ENCODE peak calls at places on chromosomes 3 and 15, in ten cellular contexts. D, G, P, R, H, A, J, M, L and N are unnamed samples.
A peak's percentile ranks its signal among the peaks of the same experiment; 100 is the strongest.

GRCh38 chr15:63944681-63944955 is 101.7 kb downstream of the DAPK2 start:
- DNase-seq in D (peak; percentile 10), G (no peak), P (no peak), R (no peak), H (no peak), A (no peak), J (no peak), M (no peak), L (no peak), N (no peak)

GRCh38 chr3:64666171-64666581 is 21.6 kb downstream of the ADAMTS9 start:
- DNase-seq in D (peak; percentile 51), G (no peak), P (no peak), R (no peak), H (no peak), A (no peak), J (no peak), M (no peak), L (no peak), N (no peak)

GRCh38 chr3:49689046-49689886 is at the start of the genes MST1 and RNF123:
- DNase-seq in D (peak; percentile 95), G (peak; percentile 97), P (peak; percentile 92), R (peak; percentile 94), H (peak; percentile 98), A (peak; percentile 93), J (peak; percentile 92), M (peak; percentile 93), L (peak; percentile 89), N (peak; percentile 83)

GRCh38 chr3:144522461-144522860 is 550.8 kb downstream of the DIPK2A start:
- DNase-seq in D (no peak), G (no peak), P (no peak), R (no peak), H (no peak), A (no peak), J (no peak), M (no peak), L (no peak), N (no peak)

GRCh38 chr3:168939651-168940238 is 723.8 kb downstream of the MECOM start:
- DNase-seq in D (no peak), G (no peak), P (no peak), R (no peak), H (peak; percentile 39), A (no peak), J (no peak), M (no peak), L (no peak), N (no peak)

GRCh38 chr15:33200444-33200843 is 5.9 kb upstream of the FMN1 start:
- DNase-seq in D (no peak), G (no peak), P (no peak), R (no peak), H (no peak), A (no peak), J (no peak), M (no peak), L (no peak), N (no peak)

GRCh38 chr15:92809880-92810361 is 90.2 kb upstream of the CHD2 start:
- DNase-seq in D (peak; percentile 58), G (no peak), P (no peak), R (peak; percentile 51), H (peak; percentile 66), A (no peak), J (no peak), M (peak; percentile 51), L (no peak), N (peak; percentile 62)

GRCh38 chr3:147945968-147946519 is 536.9 kb downstream of the ZIC1 start:
- DNase-seq in D (peak; percentile 20), G (peak; percentile 5), P (peak; percentile 33), R (no peak), H (peak; percentile 76), A (peak; percentile 16), J (no peak), M (peak; percentile 32), L (no peak), N (no peak)

GRCh38 chr3:105533955-105534354 is 167.2 kb downstream of the ALCAM start:
- DNase-seq in D (no peak), G (no peak), P (no peak), R (no peak), H (no peak), A (no peak), J (no peak), M (no peak), L (no peak), N (no peak)

GRCh38 chr3:129975332-129976090 is 991 bp downstream of the TRH start:
- DNase-seq in D (no peak), G (peak; percentile 61), P (peak; percentile 23), R (peak; percentile 21), H (peak; percentile 84), A (peak; percentile 31), J (peak; percentile 67), M (no peak), L (peak; percentile 43), N (peak; percentile 71)

GRCh38 chr3:43001094-43001553 is 22.0 kb downstream of the GASK1A start:
- DNase-seq in D (peak; percentile 82), G (no peak), P (peak; percentile 79), R (peak; percentile 93), H (no peak), A (peak; percentile 83), J (peak; percentile 58), M (no peak), L (peak; percentile 80), N (no peak)

GRCh38 chr15:65069179-65069578 is 1.4 kb upstream of the RASL12 start:
- DNase-seq in D (peak; percentile 58), G (no peak), P (peak; percentile 60), R (peak; percentile 68), H (no peak), A (peak; percentile 32), J (peak; percentile 41), M (no peak), L (peak; percentile 57), N (no peak)

GRCh38 chr3:151330899-151331298 is 1.6 kb upstream of the P2RY13 start:
- DNase-seq in D (no peak), G (no peak), P (no peak), R (no peak), H (no peak), A (no peak), J (no peak), M (no peak), L (no peak), N (no peak)

GRCh38 chr3:184791134-184791533 is 20.8 kb upstream of the VPS8 start:
- DNase-seq in D (no peak), G (no peak), P (no peak), R (no peak), H (peak; percentile 46), A (no peak), J (no peak), M (no peak), L (no peak), N (no peak)

GRCh38 chr15:39456113-39456512 is 124.8 kb upstream of the THBS1 start:
- DNase-seq in D (no peak), G (no peak), P (no peak), R (no peak), H (no peak), A (no peak), J (no peak), M (no peak), L (no peak), N (no peak)

GRCh38 chr3:142853270-142854163 is 35.4 kb downstream of the PCOLCE2 start:
- DNase-seq in D (peak; percentile 52), G (no peak), P (peak; percentile 78), R (no peak), H (no peak), A (peak; percentile 45), J (no peak), M (no peak), L (no peak), N (no peak)
- TF ChIP-seq CTCF in D (no peak), G (no peak), P (no peak), R (no peak), H (no peak), A (no peak), J (no peak), M (no peak), L (no peak), N (no peak)

GRCh38 chr3:89261673-89262072 is 154.3 kb downstream of the EPHA3 start:
- DNase-seq in D (no peak), G (no peak), P (no peak), R (no peak), H (no peak), A (no peak), J (no peak), M (no peak), L (no peak), N (no peak)

GRCh38 chr3:89256395-89256794 is 149.0 kb downstream of the EPHA3 start:
- DNase-seq in D (no peak), G (no peak), P (no peak), R (no peak), H (no peak), A (no peak), J (no peak), M (no peak), L (no peak), N (no peak)

GRCh38 chr3:89260721-89261120 is 153.3 kb downstream of the EPHA3 start:
- DNase-seq in D (no peak), G (no peak), P (no peak), R (no peak), H (no peak), A (no peak), J (no peak), M (no peak), L (no peak), N (no peak)

GRCh38 chr3:89252865-89253264 is 145.4 kb downstream of the EPHA3 start:
- DNase-seq in D (no peak), G (no peak), P (no peak), R (no peak), H (no peak), A (no peak), J (no peak), M (no peak), L (no peak), N (no peak)

GRCh38 chr3:89256882-89257281 is 149.5 kb downstream of the EPHA3 start:
- DNase-seq in D (no peak), G (no peak), P (no peak), R (no peak), H (no peak), A (no peak), J (no peak), M (no peak), L (no peak), N (no peak)
- TF ChIP-seq CTCF in D (no peak), G (no peak), P (no peak), R (no peak), H (no peak), A (no peak), J (no peak), M (no peak), L (no peak), N (no peak)

GRCh38 chr3:194575484-194576210 is 57.6 kb downstream of the TMEM44 start:
- DNase-seq in D (no peak), G (no peak), P (no peak), R (no peak), H (peak; percentile 67), A (peak; percentile 49), J (no peak), M (no peak), L (no peak), N (peak; percentile 60)
- TF ChIP-seq CTCF in D (no peak), G (no peak), P (no peak), R (no peak), H (peak; percentile 48), A (no peak), J (no peak), M (no peak), L (no peak), N (no peak)

DNA sequence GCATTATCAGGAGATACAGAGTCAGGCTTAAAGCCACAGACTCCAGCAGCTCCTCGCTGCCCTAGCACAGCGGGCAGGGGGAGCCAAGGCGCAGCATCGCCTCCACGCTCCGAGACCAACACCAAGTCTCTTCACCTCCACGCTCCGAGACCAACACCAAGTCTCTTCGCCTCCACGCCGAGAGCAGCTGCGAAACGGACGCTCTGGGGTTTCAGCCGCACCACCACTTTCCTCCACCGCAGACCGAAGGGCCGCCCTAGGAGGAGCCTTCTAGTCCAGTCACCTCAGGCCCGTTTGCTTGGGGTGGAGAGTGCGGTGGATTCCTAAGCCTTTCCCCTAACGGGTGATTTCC is 678 bp downstream of the DMXL2 start:
- DNase-seq in D (peak; percentile 41), G (peak; percentile 58), P (peak; percentile 32), R (peak; percentile 46), H (peak; percentile 83), A (peak; percentile 33), J (peak; percentile 68), M (peak; percentile 60), L (peak; percentile 49), N (peak; percentile 56)
- TF ChIP-seq CTCF in D (peak; percentile 24), G (no peak), P (no peak), R (no peak), H (peak; percentile 40), A (no peak), J (no peak), M (peak; percentile 14), L (no peak), N (no peak)